ENCODE peak calls at places on chromosome 5, in seven cellular contexts. One of them, this sample, is unnamed.

GRCh38 chr5:131589510-131590348 is 45.3 kb downstream of the RAPGEF6 start:
- DNase-seq in GM23338: peak
- DNase-seq in GM23248: peak
- DNase-seq in neural progenitor cell: peak
- DNase-seq in hepatocyte: peak
- DNase-seq in HCT116: peak
- DNase-seq in PC-3: peak
- DNase-seq in this sample: peak

GRCh38 chr5:124732891-124733670 is 13.4 kb downstream of the ZNF608 start:
- DNase-seq in GM23338: no peak
- DNase-seq in GM23248: no peak
- DNase-seq in neural progenitor cell: peak
- DNase-seq in hepatocyte: no peak
- DNase-seq in HCT116: no peak
- DNase-seq in PC-3: no peak
- DNase-seq in this sample: no peak

GRCh38 chr5:79318935-79319614 is 83.1 kb downstream of the JMY start:
- DNase-seq in GM23338: no peak
- DNase-seq in GM23248: peak
- DNase-seq in neural progenitor cell: no peak
- DNase-seq in hepatocyte: no peak
- DNase-seq in HCT116: peak
- DNase-seq in PC-3: peak
- DNase-seq in this sample: no peak

GRCh38 chr5:119554597-119554996 is 74.8 kb upstream of the FAM170A start:
- DNase-seq in GM23338: no peak
- DNase-seq in GM23248: no peak
- DNase-seq in neural progenitor cell: no peak
- DNase-seq in hepatocyte: no peak
- DNase-seq in HCT116: no peak
- DNase-seq in PC-3: no peak
- DNase-seq in this sample: no peak

GRCh38 chr5:82365744-82366228 is 87.6 kb upstream of the RPS23 start:
- DNase-seq in GM23338: no peak
- DNase-seq in GM23248: peak
- DNase-seq in neural progenitor cell: no peak
- DNase-seq in hepatocyte: peak
- DNase-seq in HCT116: peak
- DNase-seq in PC-3: peak
- DNase-seq in this sample: no peak

GRCh38 chr5:56060276-56061110 is 65.7 kb upstream of the IL6ST start:
- DNase-seq in GM23338: no peak
- DNase-seq in GM23248: no peak
- DNase-seq in neural progenitor cell: no peak
- DNase-seq in hepatocyte: no peak
- DNase-seq in HCT116: no peak
- DNase-seq in PC-3: no peak
- DNase-seq in this sample: peak

GRCh38 chr5:89293849-89294248 is 410.9 kb upstream of the MEF2C start:
- DNase-seq in GM23338: no peak
- DNase-seq in GM23248: peak
- DNase-seq in neural progenitor cell: no peak
- DNase-seq in hepatocyte: no peak
- DNase-seq in HCT116: no peak
- DNase-seq in PC-3: no peak
- DNase-seq in this sample: no peak

GRCh38 chr5:59002162-59002825 is 419.4 kb downstream of the RAB3C start:
- DNase-seq in GM23338: no peak
- DNase-seq in GM23248: no peak
- DNase-seq in neural progenitor cell: no peak
- DNase-seq in hepatocyte: no peak
- DNase-seq in HCT116: no peak
- DNase-seq in PC-3: no peak
- DNase-seq in this sample: no peak

GRCh38 chr5:71537681-71538080 is 49.5 kb upstream of the MCCC2 start:
- DNase-seq in GM23338: peak
- DNase-seq in GM23248: no peak
- DNase-seq in neural progenitor cell: peak
- DNase-seq in hepatocyte: no peak
- DNase-seq in HCT116: no peak
- DNase-seq in PC-3: no peak
- DNase-seq in this sample: no peak

GRCh38 chr5:145925803-145926202 is 10.6 kb upstream of the SH3RF2 start:
- DNase-seq in GM23338: no peak
- DNase-seq in GM23248: peak
- DNase-seq in neural progenitor cell: no peak
- DNase-seq in hepatocyte: no peak
- DNase-seq in HCT116: no peak
- DNase-seq in PC-3: no peak
- DNase-seq in this sample: no peak

GRCh38 chr5:38029431-38030065 is 189.7 kb upstream of the GDNF start:
- DNase-seq in GM23338: peak
- DNase-seq in GM23248: no peak
- DNase-seq in neural progenitor cell: no peak
- DNase-seq in hepatocyte: no peak
- DNase-seq in HCT116: no peak
- DNase-seq in PC-3: peak
- DNase-seq in this sample: no peak

GRCh38 chr5:170254056-170254455 is 21.3 kb downstream of the C5orf58 start:
- DNase-seq in GM23338: peak
- DNase-seq in GM23248: no peak
- DNase-seq in neural progenitor cell: no peak
- DNase-seq in hepatocyte: no peak
- DNase-seq in HCT116: no peak
- DNase-seq in PC-3: peak
- DNase-seq in this sample: peak

GRCh38 chr5:150599917-150600511 is 40.4 kb upstream of the SYNPO start:
- DNase-seq in GM23338: no peak
- DNase-seq in GM23248: peak
- DNase-seq in neural progenitor cell: no peak
- DNase-seq in hepatocyte: peak
- DNase-seq in HCT116: no peak
- DNase-seq in PC-3: peak
- DNase-seq in this sample: no peak

GRCh38 chr5:52864884-52865283 is 77.2 kb downstream of the ITGA1 start:
- DNase-seq in GM23338: no peak
- DNase-seq in GM23248: no peak
- DNase-seq in neural progenitor cell: no peak
- DNase-seq in hepatocyte: no peak
- DNase-seq in HCT116: no peak
- DNase-seq in PC-3: no peak
- DNase-seq in this sample: no peak

GRCh38 chr5:61933787-61934626 is 372.0 kb upstream of the KIF2A start:
- DNase-seq in GM23338: peak
- DNase-seq in GM23248: peak
- DNase-seq in neural progenitor cell: peak
- DNase-seq in hepatocyte: peak
- DNase-seq in HCT116: peak
- DNase-seq in PC-3: peak
- DNase-seq in this sample: peak

GRCh38 chr5:129963359-129963758 is 59.1 kb downstream of the CHSY3 start:
- DNase-seq in GM23338: no peak
- DNase-seq in GM23248: peak
- DNase-seq in neural progenitor cell: no peak
- DNase-seq in hepatocyte: peak
- DNase-seq in HCT116: no peak
- DNase-seq in PC-3: peak
- DNase-seq in this sample: no peak

GRCh38 chr5:84304591-84304990 is 80.1 kb downstream of the EDIL3 start:
- DNase-seq in GM23338: no peak
- DNase-seq in GM23248: no peak
- DNase-seq in neural progenitor cell: no peak
- DNase-seq in hepatocyte: no peak
- DNase-seq in HCT116: no peak
- DNase-seq in PC-3: no peak
- DNase-seq in this sample: no peak

GRCh38 chr5:132385321-132386105 is 16.0 kb downstream of the SLC22A5 start:
- DNase-seq in GM23338: peak
- DNase-seq in GM23248: peak
- DNase-seq in neural progenitor cell: peak
- DNase-seq in hepatocyte: peak
- DNase-seq in HCT116: no peak
- DNase-seq in PC-3: peak
- DNase-seq in this sample: peak

GRCh38 chr5:178385472-178385853 is 152.9 kb upstream of the PHYKPL start:
- DNase-seq in GM23338: no peak
- DNase-seq in GM23248: peak
- DNase-seq in neural progenitor cell: no peak
- DNase-seq in hepatocyte: no peak
- DNase-seq in HCT116: no peak
- DNase-seq in PC-3: peak
- DNase-seq in this sample: no peak

DNA sequence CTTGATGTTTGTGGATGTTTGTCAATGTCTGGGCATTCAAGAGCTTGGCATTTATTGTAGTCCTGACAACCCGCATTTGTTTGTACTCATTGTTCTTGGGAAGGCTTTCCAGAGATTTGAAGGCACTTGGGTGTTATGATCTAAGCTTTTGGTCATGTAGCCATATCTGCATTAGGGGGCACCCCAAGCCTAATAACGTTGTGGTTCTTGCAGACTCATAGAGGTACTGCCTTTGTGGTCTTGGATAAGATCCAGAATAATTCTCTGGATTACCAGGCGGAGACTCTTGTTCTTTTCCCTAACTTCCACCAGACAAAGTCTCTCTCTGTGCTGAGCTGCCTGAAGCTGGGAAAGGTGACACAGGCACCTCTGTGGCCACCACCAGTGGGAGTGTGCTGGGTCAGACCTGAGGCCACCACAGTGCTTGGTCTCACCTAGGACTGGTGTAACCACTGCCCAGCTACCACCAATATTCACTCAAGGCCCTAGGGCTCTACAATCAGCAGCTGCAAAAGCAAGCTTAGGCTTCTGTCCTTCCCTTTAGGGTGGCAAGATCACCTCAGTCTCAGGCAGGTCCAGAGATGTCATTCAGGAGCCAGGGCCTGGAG is 144.4 kb upstream of the TAS2R1 start:
- DNase-seq in GM23338: peak
- DNase-seq in GM23248: peak
- DNase-seq in neural progenitor cell: peak
- DNase-seq in hepatocyte: peak
- DNase-seq in HCT116: no peak
- DNase-seq in PC-3: peak
- DNase-seq in this sample: no peak
- TF ChIP-seq EZH2 in GM23338: no peak
- TF ChIP-seq EZH2 in GM23248: no peak
- TF ChIP-seq EZH2 in neural progenitor cell: no peak
- TF ChIP-seq EZH2 in hepatocyte: no peak
- TF ChIP-seq EZH2 in HCT116: no peak
- TF ChIP-seq EZH2 in PC-3: no peak
- TF ChIP-seq EZH2 in this sample: no peak

GRCh38 chr5:39217365-39218281 is 1.7 kb downstream of the FYB1 start:
- DNase-seq in GM23338: peak
- DNase-seq in GM23248: peak
- DNase-seq in neural progenitor cell: peak
- DNase-seq in hepatocyte: peak
- DNase-seq in HCT116: peak
- DNase-seq in PC-3: peak
- DNase-seq in this sample: peak

GRCh38 chr5:39223568-39224156 is 4.3 kb upstream of the FYB1 start:
- DNase-seq in GM23338: no peak
- DNase-seq in GM23248: no peak
- DNase-seq in neural progenitor cell: no peak
- DNase-seq in hepatocyte: no peak
- DNase-seq in HCT116: no peak
- DNase-seq in PC-3: no peak
- DNase-seq in this sample: no peak

GRCh38 chr5:39219433-39219832 is at the start of gene FYB1:
- DNase-seq in GM23338: no peak
- DNase-seq in GM23248: peak
- DNase-seq in neural progenitor cell: no peak
- DNase-seq in hepatocyte: no peak
- DNase-seq in HCT116: no peak
- DNase-seq in PC-3: peak
- DNase-seq in this sample: no peak

GRCh38 chr5:39218482-39219381 is 631 bp downstream of the FYB1 start:
- DNase-seq in GM23338: no peak
- DNase-seq in GM23248: peak
- DNase-seq in neural progenitor cell: no peak
- DNase-seq in hepatocyte: no peak
- DNase-seq in HCT116: no peak
- DNase-seq in PC-3: no peak
- DNase-seq in this sample: no peak

GRCh38 chr5:39220280-39221030 is 1.1 kb upstream of the FYB1 start:
- DNase-seq in GM23338: no peak
- DNase-seq in GM23248: no peak
- DNase-seq in neural progenitor cell: no peak
- DNase-seq in hepatocyte: no peak
- DNase-seq in HCT116: no peak
- DNase-seq in PC-3: no peak
- DNase-seq in this sample: no peak
- TF ChIP-seq EZH2phosphoT487 in GM23338: no peak
- TF ChIP-seq EZH2phosphoT487 in GM23248: no peak
- TF ChIP-seq EZH2phosphoT487 in neural progenitor cell: no peak
- TF ChIP-seq EZH2phosphoT487 in hepatocyte: no peak
- TF ChIP-seq EZH2phosphoT487 in HCT116: no peak
- TF ChIP-seq EZH2phosphoT487 in PC-3: no peak
- TF ChIP-seq EZH2phosphoT487 in this sample: no peak

DNA sequence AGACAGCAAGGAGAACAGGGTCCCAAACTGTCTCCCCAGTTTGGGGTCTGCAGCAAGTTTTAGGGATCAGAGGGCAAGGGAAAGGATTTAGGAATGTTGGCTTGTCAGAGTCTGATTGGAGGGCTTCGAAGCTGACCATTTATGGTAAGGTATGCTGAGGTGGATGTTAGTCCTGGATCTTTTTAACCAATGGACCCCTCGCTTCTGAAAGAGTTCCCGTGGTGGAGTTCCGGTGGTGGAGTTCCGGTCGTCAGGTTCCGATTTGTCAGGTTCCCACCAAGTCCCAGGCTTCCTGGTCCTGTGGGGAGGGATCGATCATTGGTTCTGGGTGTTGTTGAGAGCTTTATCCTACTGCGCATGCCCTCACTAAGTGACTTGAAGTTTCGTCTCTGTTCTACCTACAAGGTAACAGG is 70.5 kb downstream of the SFXN1 start:
- DNase-seq in GM23338: peak
- DNase-seq in GM23248: no peak
- DNase-seq in neural progenitor cell: peak
- DNase-seq in hepatocyte: no peak
- DNase-seq in HCT116: no peak
- DNase-seq in PC-3: no peak
- DNase-seq in this sample: no peak
- H3K27ac ChIP-seq in GM23338: peak
- H3K27ac ChIP-seq in GM23248: no peak
- H3K27ac ChIP-seq in neural progenitor cell: peak
- H3K27ac ChIP-seq in hepatocyte: no peak
- H3K27ac ChIP-seq in HCT116: no peak
- H3K27ac ChIP-seq in PC-3: no peak
- H3K27ac ChIP-seq in this sample: no peak

DNA sequence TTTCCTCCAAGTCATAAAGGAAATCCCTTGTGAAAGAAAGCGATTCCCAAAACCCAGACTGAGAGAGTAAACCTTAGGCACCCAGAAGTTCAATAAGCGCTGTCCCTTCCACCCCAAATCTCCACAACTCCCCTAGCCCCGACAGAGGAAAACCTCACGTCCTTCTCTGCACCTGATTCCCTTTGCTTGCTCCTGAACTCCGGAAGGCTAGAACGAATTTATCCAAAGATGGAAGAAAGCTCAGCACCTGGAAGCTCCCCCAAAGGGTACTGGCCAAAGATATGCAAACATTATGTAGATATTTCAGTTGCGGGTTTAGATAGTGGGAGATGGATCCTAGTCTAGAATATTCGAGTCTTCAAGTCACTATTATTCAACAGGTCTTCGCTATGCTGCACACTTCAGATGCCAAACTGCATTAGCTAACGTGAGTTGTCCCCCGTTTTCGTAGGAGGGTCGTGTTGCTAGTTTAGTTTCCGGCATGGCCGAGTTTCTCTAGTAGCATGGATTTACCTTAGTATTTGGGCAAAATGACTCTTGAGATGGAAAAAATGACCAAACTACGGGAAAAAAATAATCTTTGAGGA is 27.7 kb downstream of the NR2F1 start:
- DNase-seq in GM23338: peak
- DNase-seq in GM23248: no peak
- DNase-seq in neural progenitor cell: peak
- DNase-seq in hepatocyte: no peak
- DNase-seq in HCT116: no peak
- DNase-seq in PC-3: no peak
- DNase-seq in this sample: no peak
- TF ChIP-seq EZH2 in GM23338: peak
- TF ChIP-seq EZH2 in GM23248: no peak
- TF ChIP-seq EZH2 in neural progenitor cell: peak
- TF ChIP-seq EZH2 in hepatocyte: peak
- TF ChIP-seq EZH2 in HCT116: peak
- TF ChIP-seq EZH2 in PC-3: no peak
- TF ChIP-seq EZH2 in this sample: no peak

This sample was measured in MM.1S.